ENCODE peak calls at places on chromosomes 13 and 19, in nine cellular contexts. D, V, Q, Z, B, L, R, E and T are unnamed samples.

GRCh38 chr13:42078113-42078769 is 29.8 kb downstream of the DGKH start:
- DNase-seq in Z (no peak), E (no peak), R (no peak), L (no peak), V (no peak), B (no peak), D (no peak), Q (peak), T (no peak)

GRCh38 chr19:13866463-13867046 is 10.4 kb upstream of the NANOS3 start:
- DNase-seq in D (no peak), E (no peak), Z (no peak), L (no peak), V (no peak), R (no peak), Q (no peak), B (no peak), T (no peak)

GRCh38 chr19:32469796-32470195 is 64.2 kb downstream of the DPY19L3 start:
- DNase-seq in B (no peak), L (no peak), Z (no peak), R (no peak), Q (no peak), E (no peak), V (no peak), D (no peak), T (no peak)

GRCh38 chr13:44816701-44817684 is 172.3 kb downstream of the NUFIP1 start:
- DNase-seq in Z (peak), R (peak), D (peak), L (no peak), Q (no peak), V (no peak), E (no peak), B (no peak), T (no peak)

GRCh38 chr19:54616840-54617560 is 13.3 kb upstream of the LILRB1 start:
- DNase-seq in B (no peak), D (no peak), L (no peak), R (no peak), E (no peak), Q (no peak), Z (no peak), V (no peak), T (no peak)

GRCh38 chr13:77136902-77137420 is 110.0 kb upstream of the FBXL3 start:
- DNase-seq in V (no peak), Q (no peak), B (no peak), L (no peak), D (no peak), Z (no peak), R (peak), E (no peak), T (no peak)

GRCh38 chr19:45863840-45864628 is at the start of gene FOXA3:
- DNase-seq in D (peak), E (peak), L (no peak), Q (no peak), V (peak), B (no peak), Z (peak), R (peak), T (no peak)

GRCh38 chr19:49165865-49166301 is 8.3 kb downstream of the TRPM4 start:
- DNase-seq in B (no peak), Z (no peak), Q (no peak), L (no peak), V (no peak), E (peak), R (no peak), D (no peak), T (no peak)